ENCODE peak calls at places on chromosome 19, in six cellular contexts. One of them, this sample, is unnamed.

GRCh38 chr19:48650974-48651681 is 5.1 kb upstream of the CA11 start:
- DNase-seq in EL: no peak
- DNase-seq in transverse colon: no peak
- DNase-seq in endothelial cell of umbilical vein: no peak
- DNase-seq in NCI-H2171 treated with DMSO at 0.1 percent for 48 hours: no peak
- DNase-seq in breast epithelium: no peak
- DNase-seq in this sample: no peak

GRCh38 chr19:51144482-51145045 is 2.5 kb downstream of the SIGLEC7 start:
- DNase-seq in EL: no peak
- DNase-seq in transverse colon: no peak
- DNase-seq in endothelial cell of umbilical vein: no peak
- DNase-seq in NCI-H2171 treated with DMSO at 0.1 percent for 48 hours: no peak
- DNase-seq in breast epithelium: no peak
- DNase-seq in this sample: no peak

GRCh38 chr19:47865166-47865565 is 6.1 kb downstream of the TPRX2 start:
- DNase-seq in EL: no peak
- DNase-seq in transverse colon: no peak
- DNase-seq in endothelial cell of umbilical vein: no peak
- DNase-seq in NCI-H2171 treated with DMSO at 0.1 percent for 48 hours: no peak
- DNase-seq in breast epithelium: no peak
- DNase-seq in this sample: no peak

GRCh38 chr19:33689138-33689746 is 67.5 kb downstream of the CHST8 start:
- DNase-seq in EL: no peak
- DNase-seq in transverse colon: no peak
- DNase-seq in endothelial cell of umbilical vein: no peak
- DNase-seq in NCI-H2171 treated with DMSO at 0.1 percent for 48 hours: no peak
- DNase-seq in breast epithelium: peak
- DNase-seq in this sample: no peak

GRCh38 chr19:18590273-18591272 is 2.0 kb downstream of the REX1BD start:
- DNase-seq in EL: peak
- DNase-seq in transverse colon: peak
- DNase-seq in endothelial cell of umbilical vein: no peak
- DNase-seq in NCI-H2171 treated with DMSO at 0.1 percent for 48 hours: peak
- DNase-seq in breast epithelium: no peak
- DNase-seq in this sample: peak

GRCh38 chr19:13058951-13059660 is 43.6 kb downstream of the LYL1 start:
- DNase-seq in EL: no peak
- DNase-seq in transverse colon: no peak
- DNase-seq in endothelial cell of umbilical vein: no peak
- DNase-seq in NCI-H2171 treated with DMSO at 0.1 percent for 48 hours: no peak
- DNase-seq in breast epithelium: no peak
- DNase-seq in this sample: no peak

GRCh38 chr19:45472557-45473365 is 5.0 kb downstream of the FOSB start:
- DNase-seq in EL: no peak
- DNase-seq in transverse colon: no peak
- DNase-seq in endothelial cell of umbilical vein: no peak
- DNase-seq in NCI-H2171 treated with DMSO at 0.1 percent for 48 hours: no peak
- DNase-seq in breast epithelium: no peak
- DNase-seq in this sample: no peak

GRCh38 chr19:7832009-7832408 is 2.0 kb downstream of the EVI5L start:
- DNase-seq in EL: no peak
- DNase-seq in transverse colon: no peak
- DNase-seq in endothelial cell of umbilical vein: no peak
- DNase-seq in NCI-H2171 treated with DMSO at 0.1 percent for 48 hours: no peak
- DNase-seq in breast epithelium: no peak
- DNase-seq in this sample: no peak

GRCh38 chr19:41998246-41999020 is 4.4 kb upstream of the ATP1A3 start:
- DNase-seq in EL: peak
- DNase-seq in transverse colon: peak
- DNase-seq in endothelial cell of umbilical vein: no peak
- DNase-seq in NCI-H2171 treated with DMSO at 0.1 percent for 48 hours: peak
- DNase-seq in breast epithelium: no peak
- DNase-seq in this sample: no peak

GRCh38 chr19:38070573-38070972 is 153.4 kb downstream of the DPF1 start:
- DNase-seq in EL: peak
- DNase-seq in transverse colon: no peak
- DNase-seq in endothelial cell of umbilical vein: no peak
- DNase-seq in NCI-H2171 treated with DMSO at 0.1 percent for 48 hours: no peak
- DNase-seq in breast epithelium: no peak
- DNase-seq in this sample: no peak

GRCh38 chr19:14383556-14383897 is 2.3 kb downstream of the ADGRE5 start:
- DNase-seq in EL: peak
- DNase-seq in transverse colon: peak
- DNase-seq in endothelial cell of umbilical vein: no peak
- DNase-seq in NCI-H2171 treated with DMSO at 0.1 percent for 48 hours: no peak
- DNase-seq in breast epithelium: no peak
- DNase-seq in this sample: no peak

GRCh38 chr19:5016781-5017180 is 47.9 kb downstream of the KDM4B start:
- DNase-seq in EL: no peak
- DNase-seq in transverse colon: no peak
- DNase-seq in endothelial cell of umbilical vein: no peak
- DNase-seq in NCI-H2171 treated with DMSO at 0.1 percent for 48 hours: no peak
- DNase-seq in breast epithelium: no peak
- DNase-seq in this sample: no peak

This sample was measured in iPS DF 6.9.